ENCODE peak calls at places on chromosomes 2 and 18, in four cellular contexts. I is sigmoid colon, E is adrenal gland, Z is upper lobe of left lung. T is an unnamed sample.
A peak's percentile ranks its signal among the peaks of the same experiment; 100 is the strongest.

GRCh38 chr2:72694715-72695496 is 130.9 kb downstream of the EXOC6B start:
- DNase-seq in E (peak; percentile 66), I (peak; percentile 72), Z (no peak), T (no peak)

GRCh38 chr2:20221169-20221938 is 3.6 kb downstream of the SDC1 start:
- DNase-seq in E (no peak), I (no peak), Z (no peak), T (peak; percentile 61)

GRCh38 chr2:47336259-47337238 is 66.4 kb upstream of the MSH2 start:
- DNase-seq in I (no peak), E (peak; percentile 68), Z (no peak), T (no peak)

GRCh38 chr2:201452856-201453643 is 1.5 kb downstream of the STRADB start:
- DNase-seq in I (no peak), Z (no peak), E (peak; percentile 37), T (no peak)

GRCh38 chr2:177314194-177314593 is 49.7 kb upstream of the NFE2L2 start:
- DNase-seq in I (no peak), E (no peak), Z (no peak), T (no peak)

GRCh38 chr2:36963734-36964133 is 2.6 kb downstream of the STRN start:
- DNase-seq in Z (no peak), I (no peak), E (no peak), T (no peak)

GRCh38 chr2:240705204-240705781 is 13.6 kb downstream of the AQP12A start:
- DNase-seq in Z (no peak), I (no peak), E (peak; percentile 14), T (no peak)

GRCh38 chr18:74929110-74929509 is 279.8 kb downstream of the PTGR3 start:
- DNase-seq in I (no peak), Z (no peak), E (peak; percentile 91), T (peak; percentile 39)

GRCh38 chr2:234863043-234863934 is 88.5 kb upstream of the SH3BP4 start:
- DNase-seq in E (peak; percentile 93), I (peak; percentile 70), Z (no peak), T (peak; percentile 64)

GRCh38 chr2:145511946-145512345 is 992.0 kb upstream of the ZEB2 start:
- DNase-seq in Z (no peak), I (no peak), E (no peak), T (no peak)

GRCh38 chr2:74002515-74003391 is 18.0 kb downstream of the TET3 start:
- DNase-seq in I (peak; percentile 90), Z (peak; percentile 91), E (peak; percentile 89), T (peak; percentile 78)
- TF ChIP-seq POLR2A in I (peak; percentile 22), Z (no peak), E (peak; percentile 39), T (peak; percentile 83)

GRCh38 chr2:120910069-120910468 is 174.4 kb downstream of the GLI2 start:
- DNase-seq in Z (no peak), E (no peak), I (no peak), T (no peak)

GRCh38 chr2:120912101-120912985 is 176.7 kb downstream of the GLI2 start:
- DNase-seq in Z (peak; percentile 72), I (no peak), E (no peak), T (no peak)

GRCh38 chr2:120908314-120908975 is 172.8 kb downstream of the GLI2 start:
- DNase-seq in Z (no peak), E (no peak), I (no peak), T (no peak)

GRCh38 chr2:120909102-120909501 is 173.4 kb downstream of the GLI2 start:
- DNase-seq in E (no peak), I (no peak), Z (no peak), T (no peak)

GRCh38 chr2:120910956-120911951 is 175.6 kb downstream of the GLI2 start:
- DNase-seq in I (no peak), E (no peak), Z (no peak), T (no peak)
- TF ChIP-seq POLR2A in I (no peak), E (no peak), Z (no peak), T (no peak)

GRCh38 chr2:181810823-181811695 is 80.5 kb upstream of the ITPRID2 start:
- DNase-seq in E (peak; percentile 71), I (no peak), Z (peak; percentile 59), T (peak; percentile 70)
- TF ChIP-seq POLR2A in E (no peak), I (no peak), Z (no peak), T (no peak)

DNA sequence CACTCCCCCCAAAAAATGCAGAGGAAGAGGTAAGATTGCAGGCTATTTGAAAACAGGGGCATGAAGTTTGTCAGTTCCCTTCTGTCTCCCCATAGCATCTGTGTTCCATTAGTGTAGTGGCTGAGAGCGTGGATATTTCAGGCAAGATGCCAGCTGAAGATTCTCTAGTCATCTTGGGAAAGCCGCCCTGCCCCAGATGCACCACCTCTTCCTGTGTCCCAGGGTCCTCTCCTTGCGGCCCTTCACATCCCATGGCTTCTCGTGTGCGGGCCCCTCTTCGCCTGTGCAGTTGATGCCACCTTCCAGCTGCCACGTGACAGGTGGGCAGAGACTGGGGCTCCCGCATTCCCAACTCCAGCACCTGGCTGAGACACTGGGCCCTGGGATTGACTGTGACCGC is 16.1 kb downstream of the TMEM127 start:
- DNase-seq in Z (no peak), I (peak; percentile 70), E (peak; percentile 44), T (no peak)
- TF ChIP-seq POLR2A in Z (no peak), I (no peak), E (no peak), T (no peak)

DNA sequence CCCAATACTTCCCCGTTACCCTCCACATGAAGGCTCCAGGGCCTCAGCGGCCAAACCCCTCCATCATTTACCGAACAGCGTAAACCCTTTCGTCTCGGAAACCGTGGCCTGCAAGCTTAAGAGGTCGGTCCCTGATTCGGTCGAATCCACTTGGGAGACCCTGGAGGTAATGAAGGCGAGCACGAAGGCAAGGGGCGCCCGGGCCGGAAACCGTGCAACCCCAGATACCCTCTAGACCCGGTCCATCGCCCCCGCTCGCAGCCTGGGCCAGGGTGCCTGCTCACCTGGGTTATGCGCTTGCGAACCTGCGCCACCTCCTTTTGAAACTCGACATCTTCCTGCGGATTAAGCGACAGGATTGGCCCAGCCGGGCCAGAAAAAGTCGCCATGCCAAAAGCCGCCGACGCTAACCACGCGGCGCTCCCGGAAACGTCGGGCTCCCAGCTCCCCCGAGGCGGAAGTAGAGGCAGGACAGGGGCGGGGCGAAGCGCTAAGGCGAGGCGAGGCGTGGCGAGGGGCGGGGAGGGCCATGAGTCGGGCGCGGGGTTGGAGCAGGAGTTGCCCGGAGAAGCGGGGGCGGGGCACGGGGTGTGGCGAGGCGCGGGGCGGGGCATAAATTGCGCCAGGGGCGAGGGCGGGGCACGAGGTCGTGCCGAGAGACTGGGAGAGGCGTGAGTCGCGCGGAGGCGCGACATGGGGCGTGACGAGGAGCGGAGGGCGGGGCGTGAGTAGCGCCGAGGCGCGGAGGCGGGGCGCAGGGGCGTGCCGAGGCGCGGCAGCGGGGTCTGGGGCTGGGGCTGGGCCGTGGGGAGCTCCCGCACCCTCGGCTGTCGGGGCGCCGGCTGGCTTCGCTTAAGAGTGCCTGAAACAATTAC is at the start of gene NIFK:
- DNase-seq in Z (peak; percentile 100), I (peak; percentile 99), E (peak; percentile 99), T (peak; percentile 99)
- TF ChIP-seq POLR2A in Z (no peak), I (peak; percentile 21), E (peak; percentile 35), T (peak; percentile 50)

GRCh38 chr2:63875143-63875542 is 33.4 kb downstream of the UGP2 start:
- DNase-seq in E (no peak), Z (no peak), I (no peak), T (peak; percentile 12)

GRCh38 chr2:63872571-63873328 is 31.1 kb downstream of the UGP2 start:
- DNase-seq in I (no peak), E (peak; percentile 5), Z (no peak), T (no peak)

GRCh38 chr2:63875758-63876710 is 34.3 kb downstream of the UGP2 start:
- DNase-seq in I (no peak), E (no peak), Z (no peak), T (no peak)

GRCh38 chr2:63871864-63872263 is 30.2 kb downstream of the UGP2 start:
- DNase-seq in E (no peak), Z (no peak), I (no peak), T (no peak)

DNA sequence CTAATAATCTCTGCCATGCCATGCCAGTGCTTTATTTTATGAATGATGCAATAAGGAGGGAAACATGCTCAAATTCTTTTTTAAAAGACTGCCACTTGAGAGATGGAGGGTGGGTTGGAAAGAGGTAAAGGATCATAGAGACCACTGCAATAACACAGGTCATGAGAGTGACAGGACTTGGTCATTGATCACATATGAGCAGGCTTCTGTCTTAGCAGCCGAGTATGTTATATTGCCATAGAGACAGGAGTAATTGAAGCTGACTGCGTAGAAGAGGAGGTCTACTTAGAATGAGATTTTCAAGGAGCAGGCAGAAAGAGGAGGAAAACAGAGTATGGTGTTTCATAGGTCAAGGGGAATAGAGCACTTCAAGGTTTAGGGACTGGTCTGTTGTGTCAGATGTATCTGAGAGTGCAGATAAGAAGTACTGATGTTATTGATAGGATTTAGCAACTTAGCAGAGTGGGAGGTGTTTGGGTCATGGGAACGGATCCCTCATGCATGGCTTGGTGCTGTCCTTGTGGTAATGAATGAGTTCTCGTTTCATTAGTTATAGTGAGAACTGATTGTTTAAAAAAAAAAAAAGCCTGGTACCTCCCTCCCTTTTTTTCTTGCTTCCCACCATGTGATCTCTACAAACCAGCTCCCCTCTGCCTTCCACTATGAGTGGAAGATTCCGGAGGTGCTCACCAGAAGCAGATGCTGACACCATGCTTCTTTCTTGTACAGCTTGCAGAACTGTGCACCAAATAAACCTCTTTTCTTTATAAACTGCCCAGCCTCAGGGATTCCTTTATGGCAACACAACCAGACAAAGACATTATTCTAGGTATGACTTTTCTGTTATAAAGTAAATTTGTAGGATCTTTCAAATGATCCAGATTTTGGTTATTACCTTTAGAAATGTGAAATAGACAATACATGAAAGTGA is 32.8 kb downstream of the UGP2 start:
- DNase-seq in Z (no peak), E (no peak), I (no peak), T (no peak)
- TF ChIP-seq POLR2A in Z (no peak), E (no peak), I (no peak), T (no peak)

GRCh38 chr2:129087133-129087813 is 768.6 kb upstream of the HS6ST1 start:
- DNase-seq in E (peak; percentile 15), I (no peak), Z (no peak), T (no peak)

GRCh38 chr2:129092871-129093385 is 774.3 kb upstream of the HS6ST1 start:
- DNase-seq in I (no peak), E (no peak), Z (no peak), T (no peak)

DNA sequence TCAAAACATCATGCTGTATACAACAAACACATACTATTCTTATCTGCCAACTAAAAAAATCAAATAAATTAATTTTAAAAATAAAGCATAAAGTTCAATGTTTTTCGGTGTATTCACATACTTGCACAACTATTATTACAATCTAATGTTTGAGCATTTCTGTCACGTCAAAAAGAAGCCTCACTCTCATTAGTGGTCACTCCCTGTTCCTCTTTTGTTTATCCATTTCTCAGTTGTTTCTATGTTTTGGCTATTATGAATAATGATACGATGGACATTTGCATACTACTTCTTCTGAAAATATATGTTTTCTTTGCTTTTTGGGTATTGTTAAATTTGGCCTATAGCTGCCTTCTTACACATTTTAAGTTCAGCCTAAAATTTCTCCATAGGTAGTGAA is 773.0 kb upstream of the HS6ST1 start:
- DNase-seq in I (no peak), E (no peak), Z (no peak), T (no peak)
- TF ChIP-seq POLR2A in I (no peak), E (no peak), Z (no peak), T (no peak)

GRCh38 chr2:223267160-223267951 is 215.4 kb downstream of the KCNE4 start:
- DNase-seq in E (no peak), I (no peak), Z (no peak), T (no peak)
- TF ChIP-seq POLR2A in E (no peak), I (no peak), Z (no peak), T (no peak)

T was measured in prostate gland.